ENCODE peak calls at places on chromosome 3, in six cellular contexts. P, V, D, K, J and W are unnamed samples.

GRCh38 chr3:71456155-71456554 is 127.4 kb downstream of the FOXP1 start:
- DNase-seq in P (no peak), V (no peak), D (no peak), K (no peak), J (no peak), W (no peak)

GRCh38 chr3:62845996-62846395 is 29.2 kb downstream of the CADPS start:
- DNase-seq in P (no peak), V (no peak), D (no peak), K (no peak), J (no peak), W (no peak)

GRCh38 chr3:65170357-65171090 is 482.7 kb upstream of the ADAMTS9 start:
- DNase-seq in P (no peak), V (peak; percentile 56), D (no peak), K (no peak), J (no peak), W (no peak)

GRCh38 chr3:72227536-72228070 is 442.7 kb upstream of the PROK2 start:
- DNase-seq in P (no peak), V (no peak), D (no peak), K (no peak), J (no peak), W (no peak)

GRCh38 chr3:185176756-185177359 is 24.0 kb upstream of the C3orf70 start:
- DNase-seq in P (peak; percentile 29), V (no peak), D (peak; percentile 71), K (peak; percentile 37), J (no peak), W (no peak)

GRCh38 chr3:156617781-156618180 is 56.6 kb upstream of the TIPARP start:
- DNase-seq in P (no peak), V (no peak), D (no peak), K (no peak), J (no peak), W (no peak)

GRCh38 chr3:17742837-17743659 is 617 bp upstream of the TBC1D5 start:
- DNase-seq in P (no peak), V (no peak), D (no peak), K (no peak), J (peak; percentile 80), W (no peak)

GRCh38 chr3:47475029-47475569 is 642 bp downstream of the SCAP start:
- DNase-seq in P (no peak), V (no peak), D (no peak), K (peak; percentile 25), J (peak; percentile 13), W (no peak)

GRCh38 chr3:63364495-63364894 is 86.4 kb downstream of the SYNPR start:
- DNase-seq in P (no peak), V (no peak), D (no peak), K (no peak), J (no peak), W (no peak)

GRCh38 chr3:40299721-40300335 is 9.7 kb upstream of the EIF1B start:
- DNase-seq in P (no peak), V (no peak), D (no peak), K (no peak), J (no peak), W (no peak)

GRCh38 chr3:125136515-125136914 is 76.0 kb downstream of the SLC12A8 start:
- DNase-seq in P (no peak), V (no peak), D (no peak), K (no peak), J (no peak), W (no peak)

GRCh38 chr3:13173186-13173585 is 100.0 kb upstream of the IQSEC1 start:
- DNase-seq in P (no peak), V (no peak), D (no peak), K (no peak), J (no peak), W (no peak)

GRCh38 chr3:10623578-10624275 is 118.3 kb upstream of the ATP2B2 start:
- DNase-seq in P (no peak), V (no peak), D (no peak), K (no peak), J (no peak), W (no peak)

GRCh38 chr3:168040624-168041208 is 55.0 kb downstream of the GOLIM4 start:
- DNase-seq in P (peak; percentile 24), V (no peak), D (no peak), K (no peak), J (no peak), W (no peak)

GRCh38 chr3:70889162-70890045 is 577.0 kb upstream of the MDFIC2 start:
- DNase-seq in P (no peak), V (peak; percentile 27), D (no peak), K (no peak), J (no peak), W (no peak)

GRCh38 chr3:33380653-33381052 is 59.6 kb downstream of the UBP1 start:
- DNase-seq in P (no peak), V (no peak), D (no peak), K (no peak), J (no peak), W (no peak)

GRCh38 chr3:127172211-127172610 is 20.7 kb upstream of the PRR23E start:
- DNase-seq in P (no peak), V (no peak), D (peak; percentile 38), K (peak; percentile 1), J (no peak), W (no peak)

GRCh38 chr3:130915567-130916292 is 21.8 kb downstream of the ATP2C1 start:
- DNase-seq in P (no peak), V (no peak), D (no peak), K (no peak), J (no peak), W (no peak)

GRCh38 chr3:133987933-133988484 is 41.7 kb downstream of the SLCO2A1 start:
- DNase-seq in P (no peak), V (no peak), D (no peak), K (no peak), J (no peak), W (no peak)

GRCh38 chr3:137692803-137693431 is 71.2 kb upstream of the SOX14 start:
- DNase-seq in P (peak; percentile 29), V (no peak), D (peak; percentile 75), K (no peak), J (no peak), W (no peak)

GRCh38 chr3:102106421-102107097 is 257.2 kb downstream of the NFKBIZ start:
- DNase-seq in P (no peak), V (no peak), D (no peak), K (no peak), J (no peak), W (no peak)

GRCh38 chr3:71087109-71088018 is 496.2 kb downstream of the FOXP1 start:
- DNase-seq in P (no peak), V (no peak), D (no peak), K (no peak), J (peak; percentile 64), W (peak; percentile 68)

GRCh38 chr3:187264051-187264450 is 27.5 kb downstream of the MASP1 start:
- DNase-seq in P (no peak), V (no peak), D (no peak), K (no peak), J (no peak), W (no peak)

GRCh38 chr3:4720316-4721075 is 227.3 kb downstream of the ITPR1 start:
- DNase-seq in P (no peak), V (peak; percentile 73), D (peak; percentile 52), K (no peak), J (no peak), W (peak; percentile 20)

GRCh38 chr3:138946554-138947302 is at the start of the genes FOXL2 and FOXL2NB:
- DNase-seq in P (no peak), V (no peak), D (peak; percentile 79), K (peak; percentile 23), J (no peak), W (no peak)

GRCh38 chr3:1350885-1351284 is 258.1 kb downstream of the CNTN6 start:
- DNase-seq in P (no peak), V (no peak), D (no peak), K (no peak), J (no peak), W (no peak)

GRCh38 chr3:52891615-52892081 is 5.7 kb downstream of the STIMATE start:
- DNase-seq in P (no peak), V (peak; percentile 62), D (no peak), K (no peak), J (no peak), W (no peak)

GRCh38 chr3:14832975-14833722 is 14.4 kb downstream of the FGD5 start:
- DNase-seq in P (no peak), V (no peak), D (no peak), K (no peak), J (no peak), W (no peak)

GRCh38 chr3:112131111-112131510 is 1.9 kb downstream of the GCSAM start:
- DNase-seq in P (no peak), V (no peak), D (no peak), K (no peak), J (no peak), W (no peak)

GRCh38 chr3:174529298-174529697 is 329.8 kb upstream of the NAALADL2 start:
- DNase-seq in P (no peak), V (no peak), D (no peak), K (no peak), J (no peak), W (no peak)

GRCh38 chr3:49681543-49681942 is 7.4 kb downstream of the APEH start:
- DNase-seq in P (no peak), V (no peak), D (no peak), K (no peak), J (no peak), W (no peak)

GRCh38 chr3:32818431-32819085 is 761 bp downstream of the TRIM71 start:
- DNase-seq in P (no peak), V (no peak), D (no peak), K (no peak), J (no peak), W (no peak)

GRCh38 chr3:161273589-161274218 is 52.6 kb downstream of the NMD3 start:
- DNase-seq in P (peak; percentile 30), V (no peak), D (no peak), K (peak; percentile 34), J (peak; percentile 15), W (no peak)

GRCh38 chr3:171810278-171811058 is at the start of gene PLD1:
- DNase-seq in P (peak; percentile 23), V (peak; percentile 72), D (peak; percentile 78), K (peak; percentile 32), J (no peak), W (peak; percentile 19)

GRCh38 chr3:172106989-172107388 is 67.6 kb downstream of the FNDC3B start:
- DNase-seq in P (no peak), V (peak; percentile 59), D (no peak), K (peak; percentile 62), J (peak; percentile 34), W (peak; percentile 57)

GRCh38 chr3:108414007-108414406 is 96.4 kb downstream of the MYH15 start:
- DNase-seq in P (no peak), V (no peak), D (no peak), K (no peak), J (no peak), W (no peak)

GRCh38 chr3:141471160-141471559 is 15.7 kb upstream of the RASA2 start:
- DNase-seq in P (no peak), V (no peak), D (no peak), K (no peak), J (no peak), W (no peak)

GRCh38 chr3:55488398-55489055 is 1.4 kb upstream of the WNT5A start:
- DNase-seq in P (no peak), V (no peak), D (peak; percentile 82), K (no peak), J (no peak), W (no peak)